ENCODE peak calls at places on chromosomes 6 and 20, in ten cellular contexts. U, S, N, Z, Q, J, V, A, L and G are unnamed samples.

GRCh38 chr6:71419954-71420692 is 131.5 kb downstream of the OGFRL1 start:
- DNase-seq in U (peak), S (peak), N (no peak), Z (peak), Q (no peak), J (peak), V (no peak), A (peak), L (no peak), G (no peak)

GRCh38 chr6:6886160-6886885 is 221.4 kb upstream of the RREB1 start:
- DNase-seq in U (peak), S (no peak), N (no peak), Z (no peak), Q (no peak), J (peak), V (no peak), A (no peak), L (no peak), G (no peak)

GRCh38 chr20:58010186-58010585 is 218.3 kb downstream of the ANKRD60 start:
- DNase-seq in U (no peak), S (no peak), N (no peak), Z (no peak), Q (no peak), J (no peak), V (no peak), A (peak), L (no peak), G (no peak)

GRCh38 chr6:157711060-157711459 is 112.0 kb upstream of the SNX9 start:
- DNase-seq in U (no peak), S (no peak), N (peak), Z (no peak), Q (no peak), J (no peak), V (no peak), A (no peak), L (no peak), G (no peak)

GRCh38 chr6:13395272-13396237 is 67.2 kb upstream of the TBC1D7 start:
- DNase-seq in U (peak), S (peak), N (peak), Z (peak), Q (peak), J (peak), V (no peak), A (no peak), L (no peak), G (peak)

GRCh38 chr6:118719351-118720124 is 68.1 kb upstream of the CEP85L start:
- DNase-seq in U (no peak), S (no peak), N (no peak), Z (no peak), Q (no peak), J (no peak), V (no peak), A (no peak), L (no peak), G (no peak)

GRCh38 chr6:90429713-90430112 is 133.1 kb upstream of the BACH2 start:
- DNase-seq in U (no peak), S (no peak), N (peak), Z (peak), Q (no peak), J (no peak), V (no peak), A (no peak), L (no peak), G (no peak)

GRCh38 chr6:40106840-40107239 is 172.6 kb upstream of the MOCS1 start:
- DNase-seq in U (no peak), S (no peak), N (no peak), Z (no peak), Q (no peak), J (no peak), V (no peak), A (no peak), L (no peak), G (no peak)

GRCh38 chr6:162512744-162513143 is 214.8 kb downstream of the PRKN start:
- DNase-seq in U (no peak), S (no peak), N (no peak), Z (no peak), Q (no peak), J (no peak), V (no peak), A (no peak), L (no peak), G (no peak)

GRCh38 chr6:111030008-111031006 is 48.5 kb downstream of the RPF2 start:
- DNase-seq in U (no peak), S (peak), N (peak), Z (no peak), Q (no peak), J (peak), V (no peak), A (no peak), L (no peak), G (no peak)

GRCh38 chr20:48463916-48464315 is 363.9 kb downstream of the PREX1 start:
- DNase-seq in U (no peak), S (no peak), N (peak), Z (peak), Q (no peak), J (no peak), V (no peak), A (no peak), L (no peak), G (peak)

GRCh38 chr6:152572395-152573061 is 64.6 kb downstream of the SYNE1 start:
- DNase-seq in U (no peak), S (no peak), N (no peak), Z (peak), Q (peak), J (no peak), V (no peak), A (no peak), L (no peak), G (no peak)

GRCh38 chr6:81623106-81623834 is 129.2 kb downstream of the TENT5A start:
- DNase-seq in U (no peak), S (no peak), N (peak), Z (no peak), Q (no peak), J (no peak), V (no peak), A (no peak), L (no peak), G (no peak)

GRCh38 chr6:125596020-125596419 is 153.4 kb upstream of the HEY2 start:
- DNase-seq in U (no peak), S (no peak), N (no peak), Z (no peak), Q (no peak), J (no peak), V (no peak), A (no peak), L (no peak), G (no peak)

GRCh38 chr6:4670295-4670694 is 105.9 kb upstream of the CDYL start:
- DNase-seq in U (no peak), S (no peak), N (no peak), Z (no peak), Q (no peak), J (no peak), V (no peak), A (no peak), L (no peak), G (no peak)

GRCh38 chr6:146357578-146358340 is 185.9 kb upstream of the RAB32 start:
- DNase-seq in U (no peak), S (no peak), N (peak), Z (peak), Q (peak), J (no peak), V (no peak), A (no peak), L (no peak), G (peak)

GRCh38 chr6:85484941-85485340 is 35.1 kb downstream of the NT5E start:
- DNase-seq in U (no peak), S (no peak), N (no peak), Z (no peak), Q (no peak), J (no peak), V (no peak), A (no peak), L (no peak), G (no peak)

GRCh38 chr20:37262516-37262915 is 902 bp upstream of the GHRH start:
- DNase-seq in U (no peak), S (no peak), N (no peak), Z (no peak), Q (no peak), J (no peak), V (peak), A (no peak), L (no peak), G (no peak)

GRCh38 chr6:56821005-56821432 is 133.9 kb upstream of the BEND6 start:
- DNase-seq in U (no peak), S (no peak), N (no peak), Z (no peak), Q (no peak), J (no peak), V (no peak), A (no peak), L (peak), G (no peak)

GRCh38 chr6:53734473-53735299 is 60.1 kb upstream of the LRRC1 start:
- DNase-seq in U (peak), S (peak), N (peak), Z (peak), Q (peak), J (peak), V (peak), A (no peak), L (peak), G (peak)